ENCODE peak calls at places on chromosomes 2 and 18, in four cellular contexts. One of them, this sample, is unnamed.

GRCh38 chr2:137659616-137660015 is 304.7 kb upstream of the HNMT start:
- DNase-seq in brain microvascular endothelial cell: peak; percentile 4
- DNase-seq in endothelial cell: no peak
- DNase-seq in right lobe of liver: no peak
- DNase-seq in this sample: no peak

GRCh38 chr2:61763605-61764034 is 90.2 kb downstream of the FAM161A start:
- DNase-seq in brain microvascular endothelial cell: peak; percentile 80
- DNase-seq in endothelial cell: peak; percentile 73
- DNase-seq in right lobe of liver: peak; percentile 78
- DNase-seq in this sample: peak; percentile 47

GRCh38 chr2:229695971-229696370 is 18.4 kb downstream of the DNER start:
- DNase-seq in endothelial cell: no peak
- DNase-seq in right lobe of liver: no peak
- DNase-seq in brain microvascular endothelial cell: no peak
- DNase-seq in this sample: no peak

GRCh38 chr2:218032336-218033171 is 29.8 kb upstream of the TNS1 start:
- DNase-seq in right lobe of liver: peak; percentile 40
- DNase-seq in brain microvascular endothelial cell: no peak
- DNase-seq in endothelial cell: no peak
- DNase-seq in this sample: no peak

GRCh38 chr18:32470136-32470712 is 458 bp downstream of the GAREM1 start:
- DNase-seq in brain microvascular endothelial cell: peak; percentile 20
- DNase-seq in right lobe of liver: peak; percentile 57
- DNase-seq in endothelial cell: peak; percentile 46
- DNase-seq in this sample: no peak

GRCh38 chr2:235378944-235379343 is 114.9 kb upstream of the AGAP1 start:
- DNase-seq in brain microvascular endothelial cell: no peak
- DNase-seq in endothelial cell: no peak
- DNase-seq in right lobe of liver: no peak
- DNase-seq in this sample: no peak

GRCh38 chr2:46615555-46616487 is 136.5 kb downstream of the TMEM247 start:
- DNase-seq in right lobe of liver: no peak
- DNase-seq in brain microvascular endothelial cell: no peak
- DNase-seq in endothelial cell: peak; percentile 14
- DNase-seq in this sample: no peak

GRCh38 chr2:159128191-159128590 is 158.3 kb downstream of the WDSUB1 start:
- DNase-seq in endothelial cell: no peak
- DNase-seq in right lobe of liver: no peak
- DNase-seq in brain microvascular endothelial cell: no peak
- DNase-seq in this sample: no peak

GRCh38 chr2:230643576-230644291 is 68.9 kb upstream of the CAB39 start:
- DNase-seq in brain microvascular endothelial cell: no peak
- DNase-seq in endothelial cell: no peak
- DNase-seq in right lobe of liver: no peak
- DNase-seq in this sample: peak; percentile 77

GRCh38 chr2:160317113-160318099 is 117.3 kb upstream of the ITGB6 start:
- DNase-seq in endothelial cell: no peak
- DNase-seq in right lobe of liver: no peak
- DNase-seq in brain microvascular endothelial cell: no peak
- DNase-seq in this sample: no peak

GRCh38 chr2:149278146-149278878 is 52.1 kb upstream of the LYPD6 start:
- DNase-seq in right lobe of liver: no peak
- DNase-seq in endothelial cell: no peak
- DNase-seq in brain microvascular endothelial cell: no peak
- DNase-seq in this sample: no peak

GRCh38 chr18:55779711-55780590 is 192.0 kb upstream of the TCF4 start:
- DNase-seq in brain microvascular endothelial cell: no peak
- DNase-seq in endothelial cell: peak; percentile 69
- DNase-seq in right lobe of liver: no peak
- DNase-seq in this sample: no peak

GRCh38 chr2:215684448-215685217 is 248.8 kb upstream of the FN1 start:
- DNase-seq in right lobe of liver: no peak
- DNase-seq in brain microvascular endothelial cell: peak; percentile 57
- DNase-seq in endothelial cell: no peak
- DNase-seq in this sample: no peak

GRCh38 chr2:104849618-104850097 is 4.3 kb upstream of the POU3F3 start:
- DNase-seq in endothelial cell: peak; percentile 81
- DNase-seq in brain microvascular endothelial cell: peak; percentile 43
- DNase-seq in right lobe of liver: peak; percentile 69
- DNase-seq in this sample: no peak

GRCh38 chr2:10432315-10433181 is 15.6 kb downstream of the ODC1 start:
- DNase-seq in endothelial cell: no peak
- DNase-seq in right lobe of liver: no peak
- DNase-seq in brain microvascular endothelial cell: no peak
- DNase-seq in this sample: no peak

GRCh38 chr18:60722742-60723141 is 350.2 kb upstream of the MC4R start:
- DNase-seq in brain microvascular endothelial cell: no peak
- DNase-seq in right lobe of liver: no peak
- DNase-seq in endothelial cell: no peak
- DNase-seq in this sample: no peak

DNA sequence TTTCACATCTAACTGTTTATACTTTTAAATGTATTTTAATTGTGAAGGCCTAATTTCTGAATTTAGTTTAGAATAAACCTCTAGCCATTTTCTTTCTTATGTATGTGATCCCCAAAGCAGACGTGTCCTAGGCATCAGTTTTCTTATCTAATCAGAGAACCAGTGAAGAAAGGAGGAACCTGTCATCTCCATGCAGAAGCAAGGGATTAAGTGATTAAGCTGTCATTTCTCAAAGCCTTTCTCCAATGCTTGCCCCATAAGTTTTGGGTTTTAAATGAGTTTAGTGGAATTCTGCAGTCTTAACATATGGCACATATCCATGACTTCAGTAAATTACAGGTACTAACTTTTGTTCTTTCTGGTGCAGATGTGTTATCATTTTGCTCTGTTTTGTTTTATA is 190.4 kb downstream of the PLCL1 start:
- DNase-seq in right lobe of liver: no peak
- DNase-seq in brain microvascular endothelial cell: no peak
- DNase-seq in endothelial cell: no peak
- DNase-seq in this sample: no peak
- TF ChIP-seq CTCF in right lobe of liver: no peak
- TF ChIP-seq CTCF in brain microvascular endothelial cell: no peak
- TF ChIP-seq CTCF in endothelial cell: no peak
- TF ChIP-seq CTCF in this sample: no peak

GRCh38 chr2:233350708-233351107 is 3.6 kb upstream of the DGKD start:
- DNase-seq in brain microvascular endothelial cell: peak; percentile 84
- DNase-seq in endothelial cell: no peak
- DNase-seq in right lobe of liver: no peak
- DNase-seq in this sample: peak; percentile 77
- TF ChIP-seq CTCF in brain microvascular endothelial cell: peak; percentile 30
- TF ChIP-seq CTCF in endothelial cell: no peak
- TF ChIP-seq CTCF in right lobe of liver: no peak
- TF ChIP-seq CTCF in this sample: peak; percentile 26

DNA sequence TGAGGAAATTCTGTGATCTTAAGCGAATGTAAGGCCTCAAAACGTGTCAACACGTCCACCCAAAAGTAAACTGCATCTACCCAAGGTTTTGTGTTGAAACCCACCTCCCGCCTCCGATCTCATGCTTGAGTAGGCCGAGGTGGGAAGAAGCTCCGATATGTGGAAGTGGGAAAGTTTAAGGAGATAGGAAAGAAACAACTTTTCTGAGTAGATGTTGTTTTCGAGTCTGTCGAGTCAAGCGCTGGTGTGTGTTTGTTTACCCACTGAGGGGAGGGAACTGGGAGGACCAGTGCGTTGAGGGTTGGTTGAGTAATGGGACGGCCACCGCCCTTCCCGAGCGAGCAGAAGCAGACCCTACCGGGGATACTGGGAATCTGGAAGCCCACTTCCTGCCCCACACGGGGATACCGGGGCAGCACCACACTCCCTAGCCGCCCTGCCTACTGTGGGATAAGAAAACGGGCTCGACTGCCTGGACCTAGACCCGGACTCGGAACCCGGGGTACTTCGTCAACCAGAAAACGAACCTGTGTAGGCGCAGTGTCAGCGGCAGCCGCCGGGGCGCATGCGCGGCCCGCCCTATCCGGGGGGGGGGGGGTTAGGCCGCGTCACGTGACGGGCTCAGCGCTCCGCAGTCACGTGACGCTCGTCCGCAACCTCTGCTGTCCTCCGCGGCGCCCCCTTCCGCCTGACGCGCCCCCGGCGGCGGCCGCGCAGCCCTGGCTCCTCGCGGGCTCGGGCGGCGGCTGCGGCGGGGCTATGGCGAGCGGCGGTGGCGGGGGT is at the start of gene RETREG2:
- DNase-seq in right lobe of liver: peak; percentile 89
- DNase-seq in endothelial cell: peak; percentile 83
- DNase-seq in brain microvascular endothelial cell: peak; percentile 78
- DNase-seq in this sample: peak; percentile 93
- TF ChIP-seq CTCF in right lobe of liver: no peak
- TF ChIP-seq CTCF in endothelial cell: peak; percentile 52
- TF ChIP-seq CTCF in brain microvascular endothelial cell: peak; percentile 22
- TF ChIP-seq CTCF in this sample: no peak

GRCh38 chr2:3823748-3824147 is 120.4 kb downstream of the DCDC2C start:
- DNase-seq in brain microvascular endothelial cell: no peak
- DNase-seq in right lobe of liver: peak; percentile 68
- DNase-seq in endothelial cell: no peak
- DNase-seq in this sample: no peak

DNA sequence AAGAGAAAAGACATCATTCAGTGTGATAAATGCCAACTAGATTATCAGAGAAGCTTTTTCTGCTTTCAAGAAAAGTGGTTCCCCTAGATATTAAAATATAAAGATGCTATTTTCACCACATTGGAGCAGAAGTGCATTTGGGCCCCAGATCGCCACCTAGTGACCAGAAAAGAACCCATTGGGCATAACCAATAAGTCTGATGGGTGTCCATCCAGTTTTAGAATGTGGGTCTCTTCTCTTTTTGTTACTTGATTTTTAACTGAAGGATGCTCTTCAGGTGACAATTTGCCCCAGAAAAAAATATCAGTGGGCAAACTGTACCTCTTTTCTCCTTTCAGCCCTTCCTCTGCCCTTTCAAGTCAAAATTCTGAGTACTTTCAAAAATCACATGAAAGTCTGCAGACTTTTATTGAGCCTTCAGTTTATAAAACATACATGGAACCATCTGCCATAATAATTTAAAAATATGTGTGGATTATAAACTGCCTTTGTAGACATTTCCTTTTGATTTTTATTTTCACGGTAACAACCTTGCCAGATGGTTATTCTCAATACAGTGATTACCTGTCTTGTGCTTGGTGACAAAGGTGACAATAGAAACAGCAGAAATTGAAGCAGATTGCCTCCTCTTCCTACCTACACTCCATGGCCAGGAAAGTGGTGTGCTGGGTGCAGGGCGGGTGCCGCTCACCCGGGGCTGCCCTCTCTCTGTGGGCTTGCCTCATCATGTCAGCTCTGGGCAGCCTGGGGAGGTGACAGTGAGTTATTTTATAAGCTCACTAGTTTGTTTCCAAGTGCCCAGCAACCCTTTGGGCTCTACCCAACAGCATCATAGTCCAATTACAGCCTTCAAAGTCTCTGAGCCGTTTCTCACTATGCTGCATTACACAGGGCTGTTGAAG is 124.5 kb downstream of the DCDC2C start:
- DNase-seq in right lobe of liver: no peak
- DNase-seq in endothelial cell: peak; percentile 36
- DNase-seq in brain microvascular endothelial cell: peak; percentile 71
- DNase-seq in this sample: no peak
- TF ChIP-seq CTCF in right lobe of liver: peak; percentile 64
- TF ChIP-seq CTCF in endothelial cell: peak; percentile 26
- TF ChIP-seq CTCF in brain microvascular endothelial cell: peak; percentile 83
- TF ChIP-seq CTCF in this sample: peak; percentile 48

DNA sequence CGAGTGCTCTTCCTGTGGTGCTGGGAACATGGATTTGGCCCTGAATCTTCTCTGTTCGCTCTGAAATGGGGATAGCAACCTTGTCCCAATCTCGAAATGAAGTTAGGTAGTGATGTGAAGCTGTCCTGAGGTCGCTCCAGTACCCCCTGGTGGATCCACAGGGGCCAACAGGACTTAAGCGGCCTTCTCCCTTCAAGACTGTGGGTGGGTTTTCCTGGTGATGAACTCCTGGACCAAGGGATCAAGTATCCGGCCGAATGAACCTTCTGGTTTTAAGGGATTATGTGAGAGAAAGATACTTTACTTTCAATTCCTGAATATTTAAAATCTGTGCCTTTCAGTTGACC is 156.5 kb downstream of the NAPG start:
- DNase-seq in brain microvascular endothelial cell: no peak
- DNase-seq in right lobe of liver: no peak
- DNase-seq in endothelial cell: no peak
- DNase-seq in this sample: no peak
- TF ChIP-seq CTCF in brain microvascular endothelial cell: no peak
- TF ChIP-seq CTCF in right lobe of liver: no peak
- TF ChIP-seq CTCF in endothelial cell: no peak
- TF ChIP-seq CTCF in this sample: no peak

GRCh38 chr2:133389569-133389968 is 178.7 kb downstream of the NCKAP5 start:
- DNase-seq in brain microvascular endothelial cell: no peak
- DNase-seq in endothelial cell: no peak
- DNase-seq in right lobe of liver: no peak
- DNase-seq in this sample: no peak

GRCh38 chr2:133393881-133394280 is 174.4 kb downstream of the NCKAP5 start:
- DNase-seq in right lobe of liver: no peak
- DNase-seq in brain microvascular endothelial cell: no peak
- DNase-seq in endothelial cell: no peak
- DNase-seq in this sample: no peak

DNA sequence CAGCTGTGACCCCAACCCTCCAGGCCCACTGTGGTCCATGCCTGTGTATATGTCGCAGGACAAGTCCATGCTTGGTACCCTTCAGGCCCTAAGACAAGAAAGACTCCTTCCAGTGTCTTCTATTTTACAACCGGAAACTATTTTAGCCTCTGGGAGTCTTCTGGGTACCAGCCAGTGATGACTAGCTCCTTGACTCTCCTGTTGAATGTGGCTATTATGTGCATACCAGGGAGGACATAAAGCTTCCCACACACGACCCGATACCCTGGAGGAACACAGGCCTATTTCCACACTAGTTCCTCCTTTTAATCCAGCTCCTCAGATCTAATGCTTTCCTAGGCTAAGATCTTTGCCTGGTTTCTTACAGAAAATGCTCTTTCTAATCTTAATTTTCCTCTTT is 178.1 kb downstream of the NCKAP5 start:
- DNase-seq in endothelial cell: no peak
- DNase-seq in right lobe of liver: no peak
- DNase-seq in brain microvascular endothelial cell: peak; percentile 35
- DNase-seq in this sample: no peak
- TF ChIP-seq CTCF in endothelial cell: no peak
- TF ChIP-seq CTCF in right lobe of liver: no peak
- TF ChIP-seq CTCF in brain microvascular endothelial cell: no peak
- TF ChIP-seq CTCF in this sample: no peak

GRCh38 chr18:43236921-43237320 is 40.4 kb downstream of the SYT4 start:
- DNase-seq in endothelial cell: no peak
- DNase-seq in right lobe of liver: no peak
- DNase-seq in brain microvascular endothelial cell: peak; percentile 74
- DNase-seq in this sample: peak; percentile 38
- TF ChIP-seq CTCF in endothelial cell: no peak
- TF ChIP-seq CTCF in right lobe of liver: no peak
- TF ChIP-seq CTCF in brain microvascular endothelial cell: no peak
- TF ChIP-seq CTCF in this sample: no peak

GRCh38 chr2:176813526-176814179 is 398.9 kb upstream of the HNRNPA3 start:
- DNase-seq in right lobe of liver: no peak
- DNase-seq in endothelial cell: no peak
- DNase-seq in brain microvascular endothelial cell: no peak
- DNase-seq in this sample: no peak

GRCh38 chr2:176814740-176815367 is 397.7 kb upstream of the HNRNPA3 start:
- DNase-seq in right lobe of liver: no peak
- DNase-seq in endothelial cell: no peak
- DNase-seq in brain microvascular endothelial cell: no peak
- DNase-seq in this sample: no peak

GRCh38 chr2:176818653-176819052 is 393.9 kb upstream of the HNRNPA3 start:
- DNase-seq in endothelial cell: no peak
- DNase-seq in brain microvascular endothelial cell: no peak
- DNase-seq in right lobe of liver: no peak
- DNase-seq in this sample: no peak

GRCh38 chr2:176814274-176814673 is 398.3 kb upstream of the HNRNPA3 start:
- DNase-seq in right lobe of liver: no peak
- DNase-seq in brain microvascular endothelial cell: no peak
- DNase-seq in endothelial cell: no peak
- DNase-seq in this sample: no peak

GRCh38 chr2:176817061-176817565 is 395.5 kb upstream of the HNRNPA3 start:
- DNase-seq in endothelial cell: no peak
- DNase-seq in brain microvascular endothelial cell: no peak
- DNase-seq in right lobe of liver: no peak
- DNase-seq in this sample: no peak
- TF ChIP-seq CTCF in endothelial cell: no peak
- TF ChIP-seq CTCF in brain microvascular endothelial cell: peak; percentile 18
- TF ChIP-seq CTCF in right lobe of liver: no peak
- TF ChIP-seq CTCF in this sample: no peak